ENCODE peak calls at places on chromosome 11, in eight cellular contexts. One of them, this sample, is unnamed.

GRCh38 chr11:114384487-114384886 is 15.8 kb downstream of the C11orf71 start:
- DNase-seq in right cardiac atrium: no peak
- DNase-seq in CD8-positive, alpha-beta memory T cell: no peak
- DNase-seq in lung: no peak
- DNase-seq in effector CD4-positive, alpha-beta T cell: no peak
- DNase-seq in mesendoderm: no peak
- DNase-seq in iris pigment epithelial cell: no peak
- DNase-seq in lower leg skin: no peak
- DNase-seq in this sample: no peak

GRCh38 chr11:1206391-1207271 is 16.2 kb upstream of the MUC5B start:
- DNase-seq in right cardiac atrium: no peak
- DNase-seq in CD8-positive, alpha-beta memory T cell: peak; percentile 39
- DNase-seq in lung: no peak
- DNase-seq in effector CD4-positive, alpha-beta T cell: no peak
- DNase-seq in mesendoderm: no peak
- DNase-seq in iris pigment epithelial cell: no peak
- DNase-seq in lower leg skin: no peak
- DNase-seq in this sample: no peak

GRCh38 chr11:32852142-32852541 is 22.4 kb downstream of the PRRG4 start:
- DNase-seq in right cardiac atrium: no peak
- DNase-seq in CD8-positive, alpha-beta memory T cell: no peak
- DNase-seq in lung: peak; percentile 36
- DNase-seq in effector CD4-positive, alpha-beta T cell: no peak
- DNase-seq in mesendoderm: peak; percentile 8
- DNase-seq in iris pigment epithelial cell: peak; percentile 67
- DNase-seq in lower leg skin: no peak
- DNase-seq in this sample: no peak

GRCh38 chr11:75495749-75496641 is 29.7 kb downstream of the GDPD5 start:
- DNase-seq in right cardiac atrium: no peak
- DNase-seq in CD8-positive, alpha-beta memory T cell: no peak
- DNase-seq in lung: no peak
- DNase-seq in effector CD4-positive, alpha-beta T cell: no peak
- DNase-seq in mesendoderm: peak; percentile 79
- DNase-seq in iris pigment epithelial cell: no peak
- DNase-seq in lower leg skin: no peak
- DNase-seq in this sample: no peak

GRCh38 chr11:46050065-46050464 is 71.2 kb downstream of the PHF21A start:
- DNase-seq in right cardiac atrium: no peak
- DNase-seq in CD8-positive, alpha-beta memory T cell: no peak
- DNase-seq in lung: peak; percentile 63
- DNase-seq in effector CD4-positive, alpha-beta T cell: no peak
- DNase-seq in mesendoderm: peak; percentile 94
- DNase-seq in iris pigment epithelial cell: peak; percentile 87
- DNase-seq in lower leg skin: no peak
- DNase-seq in this sample: no peak

GRCh38 chr11:33534575-33534974 is 166.1 kb downstream of the C11orf91 start:
- DNase-seq in right cardiac atrium: no peak
- DNase-seq in CD8-positive, alpha-beta memory T cell: no peak
- DNase-seq in lung: no peak
- DNase-seq in effector CD4-positive, alpha-beta T cell: no peak
- DNase-seq in mesendoderm: no peak
- DNase-seq in iris pigment epithelial cell: peak; percentile 76
- DNase-seq in lower leg skin: no peak
- DNase-seq in this sample: no peak

GRCh38 chr11:134565343-134565891 is 153.4 kb upstream of the B3GAT1 start:
- DNase-seq in right cardiac atrium: no peak
- DNase-seq in CD8-positive, alpha-beta memory T cell: no peak
- DNase-seq in lung: peak; percentile 20
- DNase-seq in effector CD4-positive, alpha-beta T cell: no peak
- DNase-seq in mesendoderm: no peak
- DNase-seq in iris pigment epithelial cell: no peak
- DNase-seq in lower leg skin: no peak
- DNase-seq in this sample: no peak

GRCh38 chr11:18721576-18722292 is 4.3 kb downstream of the IGSF22 start:
- DNase-seq in right cardiac atrium: peak; percentile 69
- DNase-seq in CD8-positive, alpha-beta memory T cell: peak; percentile 55
- DNase-seq in lung: peak; percentile 39
- DNase-seq in effector CD4-positive, alpha-beta T cell: peak; percentile 20
- DNase-seq in mesendoderm: peak; percentile 88
- DNase-seq in iris pigment epithelial cell: peak; percentile 55
- DNase-seq in lower leg skin: peak; percentile 47
- DNase-seq in this sample: peak; percentile 27

GRCh38 chr11:119744577-119744976 is 15.6 kb upstream of the NECTIN1 start:
- DNase-seq in right cardiac atrium: no peak
- DNase-seq in CD8-positive, alpha-beta memory T cell: no peak
- DNase-seq in lung: no peak
- DNase-seq in effector CD4-positive, alpha-beta T cell: no peak
- DNase-seq in mesendoderm: no peak
- DNase-seq in iris pigment epithelial cell: no peak
- DNase-seq in lower leg skin: no peak
- DNase-seq in this sample: no peak

GRCh38 chr11:27347949-27348879 is 14.8 kb downstream of the CCDC34 start:
- DNase-seq in right cardiac atrium: no peak
- DNase-seq in CD8-positive, alpha-beta memory T cell: no peak
- DNase-seq in lung: no peak
- DNase-seq in effector CD4-positive, alpha-beta T cell: no peak
- DNase-seq in mesendoderm: no peak
- DNase-seq in iris pigment epithelial cell: no peak
- DNase-seq in lower leg skin: no peak
- DNase-seq in this sample: no peak

GRCh38 chr11:27857588-27857987 is 157.3 kb upstream of the BDNF start:
- DNase-seq in right cardiac atrium: no peak
- DNase-seq in CD8-positive, alpha-beta memory T cell: no peak
- DNase-seq in lung: no peak
- DNase-seq in effector CD4-positive, alpha-beta T cell: no peak
- DNase-seq in mesendoderm: no peak
- DNase-seq in iris pigment epithelial cell: no peak
- DNase-seq in lower leg skin: no peak
- DNase-seq in this sample: no peak

GRCh38 chr11:130874955-130875531 is 41.2 kb downstream of the SNX19 start:
- DNase-seq in right cardiac atrium: no peak
- DNase-seq in CD8-positive, alpha-beta memory T cell: no peak
- DNase-seq in lung: no peak
- DNase-seq in effector CD4-positive, alpha-beta T cell: no peak
- DNase-seq in mesendoderm: no peak
- DNase-seq in iris pigment epithelial cell: no peak
- DNase-seq in lower leg skin: no peak
- DNase-seq in this sample: no peak

GRCh38 chr11:17743808-17744119 is 9.2 kb downstream of the KCNC1 start:
- DNase-seq in right cardiac atrium: peak; percentile 9
- DNase-seq in CD8-positive, alpha-beta memory T cell: no peak
- DNase-seq in lung: no peak
- DNase-seq in effector CD4-positive, alpha-beta T cell: no peak
- DNase-seq in mesendoderm: peak; percentile 40
- DNase-seq in iris pigment epithelial cell: peak; percentile 20
- DNase-seq in lower leg skin: no peak
- DNase-seq in this sample: no peak

GRCh38 chr11:88552377-88553029 is 215.0 kb upstream of the CTSC start:
- DNase-seq in right cardiac atrium: no peak
- DNase-seq in CD8-positive, alpha-beta memory T cell: peak; percentile 57
- DNase-seq in lung: peak; percentile 35
- DNase-seq in effector CD4-positive, alpha-beta T cell: peak; percentile 29
- DNase-seq in mesendoderm: peak; percentile 77
- DNase-seq in iris pigment epithelial cell: peak; percentile 60
- DNase-seq in lower leg skin: no peak
- DNase-seq in this sample: peak; percentile 25

GRCh38 chr11:116232364-116232801 is 540.4 kb downstream of the BUD13 start:
- DNase-seq in right cardiac atrium: no peak
- DNase-seq in CD8-positive, alpha-beta memory T cell: no peak
- DNase-seq in lung: no peak
- DNase-seq in effector CD4-positive, alpha-beta T cell: no peak
- DNase-seq in mesendoderm: no peak
- DNase-seq in iris pigment epithelial cell: no peak
- DNase-seq in lower leg skin: no peak
- DNase-seq in this sample: no peak

This sample was measured in T-helper 17 cell.